ENCODE peak calls at places on chromosomes 12 and 14, in ten cellular contexts. One of them, this sample, is unnamed.

GRCh38 chr14:67444395-67444794 is 32.4 kb upstream of the PLEK2 start:
- DNase-seq in OCI-LY7: no peak
- DNase-seq in fibroblast of mammary gland: no peak
- DNase-seq in astrocyte of the spinal cord: no peak
- DNase-seq in neural crest cell: no peak
- DNase-seq in hepatocyte: no peak
- DNase-seq in foreskin fibroblast: no peak
- DNase-seq in BJ: no peak
- DNase-seq in kidney: no peak
- DNase-seq in lung: no peak
- DNase-seq in this sample: no peak

GRCh38 chr12:93857279-93857894 is 180.2 kb downstream of the CRADD start:
- DNase-seq in OCI-LY7: no peak
- DNase-seq in fibroblast of mammary gland: peak; percentile 84
- DNase-seq in astrocyte of the spinal cord: peak; percentile 13
- DNase-seq in neural crest cell: no peak
- DNase-seq in hepatocyte: no peak
- DNase-seq in foreskin fibroblast: peak; percentile 76
- DNase-seq in BJ: peak; percentile 21
- DNase-seq in kidney: no peak
- DNase-seq in lung: no peak
- DNase-seq in this sample: no peak

GRCh38 chr14:31118892-31119291 is 88.7 kb downstream of the HECTD1 start:
- DNase-seq in OCI-LY7: no peak
- DNase-seq in fibroblast of mammary gland: peak; percentile 38
- DNase-seq in astrocyte of the spinal cord: no peak
- DNase-seq in neural crest cell: no peak
- DNase-seq in hepatocyte: no peak
- DNase-seq in foreskin fibroblast: no peak
- DNase-seq in BJ: no peak
- DNase-seq in kidney: no peak
- DNase-seq in lung: no peak
- DNase-seq in this sample: no peak

GRCh38 chr12:51246254-51246853 is 7.7 kb downstream of the DAZAP2 start:
- DNase-seq in OCI-LY7: peak; percentile 41
- DNase-seq in fibroblast of mammary gland: peak; percentile 60
- DNase-seq in astrocyte of the spinal cord: no peak
- DNase-seq in neural crest cell: no peak
- DNase-seq in hepatocyte: no peak
- DNase-seq in foreskin fibroblast: peak; percentile 36
- DNase-seq in BJ: no peak
- DNase-seq in kidney: no peak
- DNase-seq in lung: peak; percentile 43
- DNase-seq in this sample: no peak

GRCh38 chr12:754238-754816 is 1.9 kb downstream of the WNK1 start:
- DNase-seq in OCI-LY7: peak; percentile 31
- DNase-seq in fibroblast of mammary gland: peak; percentile 36
- DNase-seq in astrocyte of the spinal cord: peak; percentile 31
- DNase-seq in neural crest cell: no peak
- DNase-seq in hepatocyte: peak; percentile 11
- DNase-seq in foreskin fibroblast: no peak
- DNase-seq in BJ: no peak
- DNase-seq in kidney: no peak
- DNase-seq in lung: no peak
- DNase-seq in this sample: no peak

GRCh38 chr12:70045036-70045435 is 198.2 kb upstream of the CNOT2 start:
- DNase-seq in OCI-LY7: no peak
- DNase-seq in fibroblast of mammary gland: peak; percentile 59
- DNase-seq in astrocyte of the spinal cord: peak; percentile 6
- DNase-seq in neural crest cell: no peak
- DNase-seq in hepatocyte: no peak
- DNase-seq in foreskin fibroblast: no peak
- DNase-seq in BJ: no peak
- DNase-seq in kidney: no peak
- DNase-seq in lung: no peak
- DNase-seq in this sample: no peak

GRCh38 chr14:92922883-92923743 is at the start of gene CHGA:
- DNase-seq in OCI-LY7: peak; percentile 37
- DNase-seq in fibroblast of mammary gland: peak; percentile 29
- DNase-seq in astrocyte of the spinal cord: peak; percentile 20
- DNase-seq in neural crest cell: peak; percentile 83
- DNase-seq in hepatocyte: peak; percentile 86
- DNase-seq in foreskin fibroblast: peak; percentile 12
- DNase-seq in BJ: no peak
- DNase-seq in kidney: peak; percentile 81
- DNase-seq in lung: peak; percentile 35
- DNase-seq in this sample: peak; percentile 86

GRCh38 chr12:62911288-62911687 is 23.7 kb downstream of the PPM1H start:
- DNase-seq in OCI-LY7: no peak
- DNase-seq in fibroblast of mammary gland: no peak
- DNase-seq in astrocyte of the spinal cord: no peak
- DNase-seq in neural crest cell: no peak
- DNase-seq in hepatocyte: no peak
- DNase-seq in foreskin fibroblast: no peak
- DNase-seq in BJ: no peak
- DNase-seq in kidney: no peak
- DNase-seq in lung: no peak
- DNase-seq in this sample: no peak

GRCh38 chr12:28578833-28579252 is 388.6 kb downstream of the CCDC91 start:
- DNase-seq in OCI-LY7: no peak
- DNase-seq in fibroblast of mammary gland: peak; percentile 46
- DNase-seq in astrocyte of the spinal cord: peak; percentile 20
- DNase-seq in neural crest cell: no peak
- DNase-seq in hepatocyte: no peak
- DNase-seq in foreskin fibroblast: peak; percentile 20
- DNase-seq in BJ: no peak
- DNase-seq in kidney: no peak
- DNase-seq in lung: no peak
- DNase-seq in this sample: no peak

GRCh38 chr12:28585146-28585545 is 394.9 kb downstream of the CCDC91 start:
- DNase-seq in OCI-LY7: no peak
- DNase-seq in fibroblast of mammary gland: no peak
- DNase-seq in astrocyte of the spinal cord: no peak
- DNase-seq in neural crest cell: no peak
- DNase-seq in hepatocyte: no peak
- DNase-seq in foreskin fibroblast: no peak
- DNase-seq in BJ: no peak
- DNase-seq in kidney: no peak
- DNase-seq in lung: no peak
- DNase-seq in this sample: no peak

GRCh38 chr12:28586481-28586880 is 396.2 kb downstream of the CCDC91 start:
- DNase-seq in OCI-LY7: no peak
- DNase-seq in fibroblast of mammary gland: no peak
- DNase-seq in astrocyte of the spinal cord: no peak
- DNase-seq in neural crest cell: no peak
- DNase-seq in hepatocyte: no peak
- DNase-seq in foreskin fibroblast: no peak
- DNase-seq in BJ: no peak
- DNase-seq in kidney: no peak
- DNase-seq in lung: no peak
- DNase-seq in this sample: no peak

GRCh38 chr12:28582687-28583376 is 392.6 kb downstream of the CCDC91 start:
- DNase-seq in OCI-LY7: no peak
- DNase-seq in fibroblast of mammary gland: no peak
- DNase-seq in astrocyte of the spinal cord: no peak
- DNase-seq in neural crest cell: no peak
- DNase-seq in hepatocyte: no peak
- DNase-seq in foreskin fibroblast: no peak
- DNase-seq in BJ: no peak
- DNase-seq in kidney: no peak
- DNase-seq in lung: no peak
- DNase-seq in this sample: no peak

GRCh38 chr12:28583771-28584261 is 393.6 kb downstream of the CCDC91 start:
- DNase-seq in OCI-LY7: no peak
- DNase-seq in fibroblast of mammary gland: peak; percentile 47
- DNase-seq in astrocyte of the spinal cord: peak; percentile 57
- DNase-seq in neural crest cell: no peak
- DNase-seq in hepatocyte: peak; percentile 15
- DNase-seq in foreskin fibroblast: peak; percentile 75
- DNase-seq in BJ: peak; percentile 89
- DNase-seq in kidney: no peak
- DNase-seq in lung: no peak
- DNase-seq in this sample: no peak
- TF ChIP-seq CTCF in OCI-LY7: peak; percentile 47
- TF ChIP-seq CTCF in fibroblast of mammary gland: peak; percentile 16
- TF ChIP-seq CTCF in astrocyte of the spinal cord: peak; percentile 25
- TF ChIP-seq CTCF in neural crest cell: no peak
- TF ChIP-seq CTCF in hepatocyte: peak; percentile 23
- TF ChIP-seq CTCF in foreskin fibroblast: peak; percentile 51
- TF ChIP-seq CTCF in BJ: peak; percentile 76
- TF ChIP-seq CTCF in kidney: no peak
- TF ChIP-seq CTCF in lung: no peak
- TF ChIP-seq CTCF in this sample: no peak

GRCh38 chr12:114168061-114168460 is 201.9 kb upstream of the RBM19 start:
- DNase-seq in OCI-LY7: no peak
- DNase-seq in fibroblast of mammary gland: peak; percentile 80
- DNase-seq in astrocyte of the spinal cord: peak; percentile 5
- DNase-seq in neural crest cell: no peak
- DNase-seq in hepatocyte: no peak
- DNase-seq in foreskin fibroblast: peak; percentile 67
- DNase-seq in BJ: peak; percentile 14
- DNase-seq in kidney: no peak
- DNase-seq in lung: no peak
- DNase-seq in this sample: no peak

GRCh38 chr12:114165921-114166320 is 199.8 kb upstream of the RBM19 start:
- DNase-seq in OCI-LY7: no peak
- DNase-seq in fibroblast of mammary gland: peak; percentile 60
- DNase-seq in astrocyte of the spinal cord: no peak
- DNase-seq in neural crest cell: no peak
- DNase-seq in hepatocyte: no peak
- DNase-seq in foreskin fibroblast: no peak
- DNase-seq in BJ: no peak
- DNase-seq in kidney: no peak
- DNase-seq in lung: no peak
- DNase-seq in this sample: no peak

GRCh38 chr12:114164354-114164753 is 198.2 kb upstream of the RBM19 start:
- DNase-seq in OCI-LY7: no peak
- DNase-seq in fibroblast of mammary gland: no peak
- DNase-seq in astrocyte of the spinal cord: no peak
- DNase-seq in neural crest cell: no peak
- DNase-seq in hepatocyte: no peak
- DNase-seq in foreskin fibroblast: no peak
- DNase-seq in BJ: no peak
- DNase-seq in kidney: no peak
- DNase-seq in lung: no peak
- DNase-seq in this sample: no peak

GRCh38 chr12:114167431-114167830 is 201.3 kb upstream of the RBM19 start:
- DNase-seq in OCI-LY7: no peak
- DNase-seq in fibroblast of mammary gland: peak; percentile 86
- DNase-seq in astrocyte of the spinal cord: peak; percentile 37
- DNase-seq in neural crest cell: no peak
- DNase-seq in hepatocyte: peak; percentile 16
- DNase-seq in foreskin fibroblast: peak; percentile 57
- DNase-seq in BJ: peak; percentile 52
- DNase-seq in kidney: no peak
- DNase-seq in lung: no peak
- DNase-seq in this sample: no peak

DNA sequence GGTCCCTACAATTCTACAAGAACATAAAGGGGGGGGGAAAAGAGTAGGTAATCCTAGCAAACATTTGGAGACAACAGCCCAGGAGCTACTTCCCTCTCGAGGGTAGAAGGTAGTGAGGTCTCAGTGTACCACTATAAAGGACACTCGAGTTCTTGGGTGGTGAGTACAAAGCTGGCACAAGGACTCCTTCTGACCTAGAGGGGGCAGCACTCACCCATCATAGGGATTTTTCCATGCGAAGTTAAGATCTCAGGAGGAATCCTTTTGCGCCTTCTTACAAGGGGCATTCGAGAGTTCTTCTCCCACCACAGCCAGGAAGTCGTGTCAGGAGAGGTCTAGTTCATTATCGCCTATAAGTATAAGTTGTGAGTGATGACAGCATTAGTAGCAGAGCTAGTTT is 200.2 kb upstream of the RBM19 start:
- DNase-seq in OCI-LY7: peak; percentile 14
- DNase-seq in fibroblast of mammary gland: peak; percentile 76
- DNase-seq in astrocyte of the spinal cord: peak; percentile 23
- DNase-seq in neural crest cell: peak; percentile 33
- DNase-seq in hepatocyte: peak; percentile 70
- DNase-seq in foreskin fibroblast: peak; percentile 45
- DNase-seq in BJ: no peak
- DNase-seq in kidney: no peak
- DNase-seq in lung: no peak
- DNase-seq in this sample: no peak
- TF ChIP-seq CTCF in OCI-LY7: peak; percentile 73
- TF ChIP-seq CTCF in fibroblast of mammary gland: peak; percentile 78
- TF ChIP-seq CTCF in astrocyte of the spinal cord: peak; percentile 39
- TF ChIP-seq CTCF in neural crest cell: peak; percentile 65
- TF ChIP-seq CTCF in hepatocyte: peak; percentile 56
- TF ChIP-seq CTCF in foreskin fibroblast: peak; percentile 42
- TF ChIP-seq CTCF in BJ: peak; percentile 63
- TF ChIP-seq CTCF in kidney: peak; percentile 19
- TF ChIP-seq CTCF in lung: peak; percentile 18
- TF ChIP-seq CTCF in this sample: no peak

GRCh38 chr12:49058366-49059062 is 2.1 kb downstream of the KMT2D start:
- DNase-seq in OCI-LY7: no peak
- DNase-seq in fibroblast of mammary gland: no peak
- DNase-seq in astrocyte of the spinal cord: no peak
- DNase-seq in neural crest cell: no peak
- DNase-seq in hepatocyte: no peak
- DNase-seq in foreskin fibroblast: no peak
- DNase-seq in BJ: no peak
- DNase-seq in kidney: no peak
- DNase-seq in lung: no peak
- DNase-seq in this sample: no peak

GRCh38 chr12:49061157-49061650 is 610 bp upstream of the KMT2D start:
- DNase-seq in OCI-LY7: no peak
- DNase-seq in fibroblast of mammary gland: no peak
- DNase-seq in astrocyte of the spinal cord: no peak
- DNase-seq in neural crest cell: no peak
- DNase-seq in hepatocyte: peak; percentile 4
- DNase-seq in foreskin fibroblast: no peak
- DNase-seq in BJ: no peak
- DNase-seq in kidney: no peak
- DNase-seq in lung: no peak
- DNase-seq in this sample: peak; percentile 59

GRCh38 chr12:49059385-49060232 is 985 bp downstream of the KMT2D start:
- DNase-seq in OCI-LY7: peak; percentile 72
- DNase-seq in fibroblast of mammary gland: no peak
- DNase-seq in astrocyte of the spinal cord: no peak
- DNase-seq in neural crest cell: no peak
- DNase-seq in hepatocyte: peak; percentile 69
- DNase-seq in foreskin fibroblast: peak; percentile 21
- DNase-seq in BJ: no peak
- DNase-seq in kidney: no peak
- DNase-seq in lung: no peak
- DNase-seq in this sample: peak; percentile 59

GRCh38 chr12:49059063-49059384 is 1.6 kb downstream of the KMT2D start:
- DNase-seq in OCI-LY7: no peak
- DNase-seq in fibroblast of mammary gland: no peak
- DNase-seq in astrocyte of the spinal cord: no peak
- DNase-seq in neural crest cell: no peak
- DNase-seq in hepatocyte: no peak
- DNase-seq in foreskin fibroblast: no peak
- DNase-seq in BJ: no peak
- DNase-seq in kidney: no peak
- DNase-seq in lung: no peak
- DNase-seq in this sample: no peak

GRCh38 chr12:49060237-49061156 is at the start of gene KMT2D:
- DNase-seq in OCI-LY7: peak; percentile 98
- DNase-seq in fibroblast of mammary gland: peak; percentile 95
- DNase-seq in astrocyte of the spinal cord: peak; percentile 97
- DNase-seq in neural crest cell: peak; percentile 91
- DNase-seq in hepatocyte: peak; percentile 95
- DNase-seq in foreskin fibroblast: peak; percentile 97
- DNase-seq in BJ: peak; percentile 39
- DNase-seq in kidney: peak; percentile 97
- DNase-seq in lung: peak; percentile 90
- DNase-seq in this sample: peak; percentile 94
- TF ChIP-seq CTCF in OCI-LY7: no peak
- TF ChIP-seq CTCF in fibroblast of mammary gland: peak; percentile 16
- TF ChIP-seq CTCF in astrocyte of the spinal cord: peak; percentile 26
- TF ChIP-seq CTCF in neural crest cell: peak; percentile 62
- TF ChIP-seq CTCF in hepatocyte: peak; percentile 21
- TF ChIP-seq CTCF in foreskin fibroblast: peak; percentile 16
- TF ChIP-seq CTCF in BJ: peak; percentile 49
- TF ChIP-seq CTCF in kidney: peak; percentile 19
- TF ChIP-seq CTCF in lung: no peak
- TF ChIP-seq CTCF in this sample: no peak

GRCh38 chr12:128811806-128812205 is 12.0 kb downstream of the SLC15A4 start:
- DNase-seq in OCI-LY7: no peak
- DNase-seq in fibroblast of mammary gland: no peak
- DNase-seq in astrocyte of the spinal cord: no peak
- DNase-seq in neural crest cell: no peak
- DNase-seq in hepatocyte: no peak
- DNase-seq in foreskin fibroblast: no peak
- DNase-seq in BJ: no peak
- DNase-seq in kidney: no peak
- DNase-seq in lung: no peak
- DNase-seq in this sample: no peak
- TF ChIP-seq CTCF in OCI-LY7: no peak
- TF ChIP-seq CTCF in fibroblast of mammary gland: no peak
- TF ChIP-seq CTCF in astrocyte of the spinal cord: no peak
- TF ChIP-seq CTCF in neural crest cell: no peak
- TF ChIP-seq CTCF in hepatocyte: no peak
- TF ChIP-seq CTCF in foreskin fibroblast: no peak
- TF ChIP-seq CTCF in BJ: no peak
- TF ChIP-seq CTCF in kidney: no peak
- TF ChIP-seq CTCF in lung: no peak
- TF ChIP-seq CTCF in this sample: no peak